ENCODE peak calls at places on chromosome 3, in six cellular contexts. X, C, W, Y, J and D are unnamed samples.

GRCh38 chr3:138328341-138328740 is 1.3 kb downstream of the NME9 start:
- DNase-seq in X (peak), C (no peak), W (peak), Y (peak), J (peak), D (peak)

GRCh38 chr3:17195192-17195611 is 310.4 kb downstream of the PLCL2 start:
- DNase-seq in X (no peak), C (no peak), W (peak), Y (peak), J (peak), D (peak)

GRCh38 chr3:146308682-146309081 is 57.8 kb upstream of the PLSCR4 start:
- DNase-seq in X (no peak), C (peak), W (no peak), Y (no peak), J (no peak), D (peak)

GRCh38 chr3:11820540-11821041 is 26.1 kb downstream of the TAMM41 start:
- DNase-seq in X (no peak), C (no peak), W (no peak), Y (no peak), J (no peak), D (peak)

GRCh38 chr3:41247055-41247454 is 47.8 kb downstream of the CTNNB1 start:
- DNase-seq in X (no peak), C (no peak), W (no peak), Y (no peak), J (no peak), D (no peak)

GRCh38 chr3:15889936-15890335 is 92.2 kb upstream of the ANKRD28 start:
- DNase-seq in X (no peak), C (no peak), W (no peak), Y (no peak), J (no peak), D (no peak)

GRCh38 chr3:50519471-50520089 is 16.1 kb upstream of the CACNA2D2 start:
- DNase-seq in X (peak), C (peak), W (peak), Y (peak), J (peak), D (peak)

GRCh38 chr3:119990888-119991287 is 103.4 kb downstream of the GSK3B start:
- DNase-seq in X (no peak), C (peak), W (no peak), Y (no peak), J (no peak), D (peak)

GRCh38 chr3:31077826-31078225 is 183.4 kb upstream of the GADL1 start:
- DNase-seq in X (no peak), C (peak), W (no peak), Y (no peak), J (no peak), D (peak)

GRCh38 chr3:122183521-122183892 is at the start of gene CASR:
- DNase-seq in X (peak), C (no peak), W (no peak), Y (no peak), J (peak), D (peak)

GRCh38 chr3:184579513-184579912 is 17.9 kb downstream of the EPHB3 start:
- DNase-seq in X (no peak), C (no peak), W (no peak), Y (no peak), J (no peak), D (no peak)

GRCh38 chr3:48832691-48833090 is 15.0 kb downstream of the PRKAR2A start:
- DNase-seq in X (no peak), C (no peak), W (no peak), Y (no peak), J (no peak), D (no peak)

GRCh38 chr3:119529883-119530282 is 29.5 kb downstream of the CD80 start:
- DNase-seq in X (no peak), C (no peak), W (no peak), Y (no peak), J (no peak), D (peak)

GRCh38 chr3:190862209-190863118 is at the start of gene GMNC:
- DNase-seq in X (peak), C (peak), W (no peak), Y (peak), J (peak), D (peak)

GRCh38 chr3:31522152-31522551 is 10.6 kb upstream of the STT3B start:
- DNase-seq in X (no peak), C (no peak), W (peak), Y (no peak), J (no peak), D (no peak)

DNA sequence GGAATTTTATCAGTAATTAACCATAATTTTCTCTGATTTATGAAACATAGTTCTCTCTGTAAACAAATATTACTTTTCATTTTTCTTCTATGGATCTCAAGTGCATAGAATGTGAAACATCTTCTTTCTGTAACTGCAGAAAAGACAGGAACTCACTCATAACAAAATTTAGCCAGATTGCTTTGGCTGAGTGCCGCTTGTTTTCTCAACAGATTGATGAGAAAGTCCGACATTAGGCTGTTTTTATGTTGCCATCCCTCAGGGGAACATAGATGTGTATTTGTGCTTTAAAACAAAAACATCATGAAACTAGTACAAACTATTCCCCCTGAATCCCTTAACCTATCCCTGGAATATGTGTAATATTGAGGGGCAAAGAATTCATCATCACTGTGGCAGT is 154.2 kb downstream of the B3GALNT1 start:
- DNase-seq in X (no peak), C (no peak), W (no peak), Y (no peak), J (no peak), D (no peak)
- TF ChIP-seq EZH2phosphoT487 in X (no peak), C (no peak), W (no peak), Y (no peak), J (no peak), D (no peak)

GRCh38 chr3:14143826-14144225 is 19.0 kb downstream of the TMEM43 start:
- DNase-seq in X (peak), C (peak), W (no peak), Y (no peak), J (no peak), D (peak)
- TF ChIP-seq EZH2phosphoT487 in X (no peak), C (no peak), W (no peak), Y (no peak), J (no peak), D (no peak)

GRCh38 chr3:106969596-106969995 is 407.6 kb upstream of the CCDC54 start:
- DNase-seq in X (no peak), C (no peak), W (no peak), Y (no peak), J (no peak), D (no peak)

GRCh38 chr3:106963446-106963845 is 413.8 kb upstream of the CCDC54 start:
- DNase-seq in X (peak), C (peak), W (no peak), Y (no peak), J (no peak), D (peak)

DNA sequence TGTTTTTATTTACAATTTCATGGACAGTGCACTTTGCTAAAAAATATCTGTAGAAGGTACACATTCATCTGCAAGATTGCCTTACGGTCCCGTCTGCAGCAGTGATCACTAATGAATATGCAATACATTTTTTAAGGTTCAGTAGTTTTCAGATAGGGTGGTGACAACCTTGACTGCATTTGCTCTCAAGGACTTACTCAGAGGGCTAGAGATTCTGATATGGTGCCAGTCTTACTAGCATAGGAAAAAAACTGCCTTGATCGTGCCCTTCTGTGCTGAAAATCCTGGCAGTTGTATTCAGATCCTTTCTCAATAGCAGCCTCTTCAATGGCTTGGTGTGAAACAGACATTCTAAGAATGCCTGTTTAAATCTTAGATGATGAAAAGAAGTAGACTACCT is 412.0 kb upstream of the CCDC54 start:
- DNase-seq in X (no peak), C (no peak), W (no peak), Y (no peak), J (peak), D (no peak)
- TF ChIP-seq EZH2phosphoT487 in X (no peak), C (no peak), W (no peak), Y (no peak), J (no peak), D (no peak)

GRCh38 chr3:105868450-105868744 is 415 bp downstream of the CBLB start:
- DNase-seq in X (peak), C (peak), W (no peak), Y (no peak), J (peak), D (peak)
- TF ChIP-seq EZH2phosphoT487 in X (no peak), C (no peak), W (no peak), Y (no peak), J (no peak), D (no peak)

GRCh38 chr3:125647318-125648014 is 52.2 kb upstream of the OSBPL11 start:
- DNase-seq in X (peak), C (peak), W (no peak), Y (peak), J (no peak), D (no peak)
- TF ChIP-seq EZH2phosphoT487 in X (no peak), C (no peak), W (no peak), Y (no peak), J (no peak), D (no peak)

GRCh38 chr3:127276396-127276795 is 11.4 kb downstream of the PRR20G start:
- DNase-seq in X (no peak), C (no peak), W (no peak), Y (no peak), J (no peak), D (no peak)
- TF ChIP-seq EZH2phosphoT487 in X (no peak), C (no peak), W (no peak), Y (no peak), J (no peak), D (no peak)

GRCh38 chr3:8001712-8002111 is 499.9 kb upstream of the LMCD1 start:
- DNase-seq in X (no peak), C (no peak), W (no peak), Y (no peak), J (no peak), D (no peak)
- TF ChIP-seq EZH2phosphoT487 in X (no peak), C (no peak), W (no peak), Y (no peak), J (no peak), D (no peak)

GRCh38 chr3:140358696-140359095 is 319.2 kb upstream of the TRIM42 start:
- DNase-seq in X (no peak), C (no peak), W (no peak), Y (no peak), J (no peak), D (no peak)

GRCh38 chr3:140355481-140355880 is 322.4 kb upstream of the TRIM42 start:
- DNase-seq in X (no peak), C (no peak), W (no peak), Y (no peak), J (no peak), D (no peak)

GRCh38 chr3:140359198-140359995 is 318.5 kb upstream of the TRIM42 start:
- DNase-seq in X (no peak), C (no peak), W (no peak), Y (no peak), J (no peak), D (no peak)

GRCh38 chr3:140363801-140364200 is 314.1 kb upstream of the TRIM42 start:
- DNase-seq in X (peak), C (no peak), W (no peak), Y (no peak), J (no peak), D (peak)

GRCh38 chr3:140360332-140360731 is 317.5 kb upstream of the TRIM42 start:
- DNase-seq in X (no peak), C (no peak), W (no peak), Y (no peak), J (peak), D (no peak)
- TF ChIP-seq EZH2phosphoT487 in X (no peak), C (no peak), W (no peak), Y (no peak), J (no peak), D (no peak)

DNA sequence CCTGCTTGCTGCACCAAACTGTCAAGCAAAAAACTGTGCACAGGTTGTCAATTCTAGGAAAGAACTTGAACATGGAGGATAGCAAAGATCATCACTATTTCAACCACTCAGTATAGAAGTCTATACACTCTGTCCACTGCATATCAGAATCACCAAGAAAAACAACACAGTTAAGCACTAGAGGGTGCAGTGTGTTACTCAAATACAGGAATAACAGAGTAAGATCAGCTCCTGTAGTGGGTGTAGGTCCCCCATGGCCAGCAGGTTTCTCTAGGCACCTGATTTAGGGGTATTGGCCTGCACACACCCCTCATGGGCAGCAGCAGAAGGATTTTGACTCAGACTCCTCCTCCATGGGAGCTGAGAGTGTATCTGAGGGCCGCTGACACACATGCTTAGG is 464.1 kb downstream of the EPHA6 start:
- DNase-seq in X (no peak), C (no peak), W (no peak), Y (no peak), J (peak), D (no peak)
- TF ChIP-seq EZH2phosphoT487 in X (no peak), C (no peak), W (no peak), Y (no peak), J (no peak), D (no peak)